ENCODE peak calls at places on chromosome 4, in eight cellular contexts. X is transverse colon, T is SK-N-SH, N is prostate gland, R is suprapubic skin, I is endothelial cell of umbilical vein, W is stomach, D is GM23338. B is an unnamed sample.

GRCh38 chr4:112735474-112735951 is 98.6 kb downstream of the LARP7 start:
- DNase-seq in I (no peak), D (no peak), X (no peak), T (no peak), N (no peak), R (no peak), W (no peak), B (no peak)

GRCh38 chr4:133759428-133759827 is 442.2 kb downstream of the PABPC4L start:
- DNase-seq in W (no peak), R (no peak), T (no peak), I (no peak), X (no peak), N (no peak), D (no peak), B (no peak)

GRCh38 chr4:173025131-173025530 is 143.5 kb upstream of the GALNT7 start:
- DNase-seq in N (peak), I (peak), R (no peak), W (peak), T (peak), D (peak), X (peak), B (no peak)

GRCh38 chr4:73729534-73730165 is 10.7 kb upstream of the CXCL8 start:
- DNase-seq in I (peak), N (peak), W (peak), R (peak), T (peak), X (peak), D (peak), B (no peak)

GRCh38 chr4:179029683-179030082 is 1587.4 kb upstream of the AGA start:
- DNase-seq in T (no peak), N (no peak), I (no peak), X (no peak), W (no peak), D (no peak), R (no peak), B (no peak)

GRCh38 chr4:121113680-121114079 is 41.3 kb upstream of the NDNF start:
- DNase-seq in N (no peak), I (no peak), R (no peak), X (no peak), D (no peak), T (no peak), W (no peak), B (no peak)

GRCh38 chr4:161642708-161643107 is 521.1 kb downstream of the FSTL5 start:
- DNase-seq in T (peak), I (peak), W (no peak), X (no peak), D (no peak), R (no peak), N (no peak), B (no peak)

GRCh38 chr4:68391451-68391850 is 41.6 kb upstream of the YTHDC1 start:
- DNase-seq in I (no peak), D (no peak), T (no peak), X (no peak), N (no peak), W (no peak), R (no peak), B (no peak)

GRCh38 chr4:154807042-154807630 is 26.1 kb downstream of the RBM46 start:
- DNase-seq in N (no peak), X (no peak), W (no peak), R (no peak), I (peak), T (peak), D (peak), B (no peak)

GRCh38 chr4:4327652-4328121 is 37.6 kb downstream of the ZBTB49 start:
- DNase-seq in T (peak), R (no peak), D (peak), W (no peak), X (no peak), N (no peak), I (peak), B (peak)

GRCh38 chr4:87045659-87046058 is 110.8 kb downstream of the AFF1 start:
- DNase-seq in N (no peak), W (no peak), T (no peak), I (no peak), R (no peak), X (no peak), D (no peak), B (no peak)
- TF ChIP-seq POLR2AphosphoS5 in N (no peak), W (no peak), T (no peak), I (no peak), R (no peak), X (no peak), D (no peak), B (no peak)

GRCh38 chr4:76272999-76273398 is 21.5 kb downstream of the FAM47E start:
- DNase-seq in N (no peak), W (no peak), X (no peak), D (no peak), I (no peak), R (no peak), T (no peak), B (no peak)
- TF ChIP-seq POLR2AphosphoS5 in N (no peak), W (no peak), X (no peak), D (no peak), I (no peak), R (no peak), T (no peak), B (no peak)

DNA sequence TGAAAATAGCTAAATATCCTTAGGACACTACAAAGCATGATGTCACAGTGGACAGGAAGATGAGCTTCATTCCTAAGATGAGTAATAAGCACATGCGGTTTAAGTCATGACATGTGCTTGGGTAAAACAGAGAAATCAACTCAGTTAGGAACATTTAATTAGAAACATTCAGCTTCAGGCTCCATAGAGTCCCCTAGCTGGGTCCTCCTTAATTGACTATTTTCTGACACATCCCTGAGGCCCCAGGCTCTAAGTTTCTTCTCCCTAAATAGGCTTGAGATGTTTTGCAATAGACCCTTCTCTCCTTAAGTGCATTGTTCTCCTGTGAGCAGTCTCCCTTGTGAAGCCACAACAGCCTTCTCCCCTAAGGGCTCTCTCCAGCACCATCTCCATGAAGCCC is 70.4 kb upstream of the ANXA3 start:
- DNase-seq in D (no peak), N (no peak), X (no peak), I (no peak), T (no peak), W (no peak), R (no peak), B (no peak)
- TF ChIP-seq POLR2AphosphoS5 in D (no peak), N (no peak), X (no peak), I (no peak), T (no peak), W (no peak), R (no peak), B (no peak)

GRCh38 chr4:8402640-8403039 is 37.9 kb downstream of the ACOX3 start:
- DNase-seq in T (no peak), I (peak), X (no peak), N (no peak), D (no peak), W (no peak), R (no peak), B (no peak)
- TF ChIP-seq POLR2AphosphoS5 in T (no peak), I (no peak), X (no peak), N (no peak), D (no peak), W (no peak), R (no peak), B (no peak)

GRCh38 chr4:140150636-140150885 is 3.4 kb downstream of the MAML3 start:
- DNase-seq in W (peak), D (no peak), N (peak), X (peak), R (peak), T (no peak), I (no peak), B (no peak)
- TF ChIP-seq POLR2AphosphoS5 in W (no peak), D (no peak), N (no peak), X (no peak), R (no peak), T (no peak), I (no peak), B (no peak)

DNA sequence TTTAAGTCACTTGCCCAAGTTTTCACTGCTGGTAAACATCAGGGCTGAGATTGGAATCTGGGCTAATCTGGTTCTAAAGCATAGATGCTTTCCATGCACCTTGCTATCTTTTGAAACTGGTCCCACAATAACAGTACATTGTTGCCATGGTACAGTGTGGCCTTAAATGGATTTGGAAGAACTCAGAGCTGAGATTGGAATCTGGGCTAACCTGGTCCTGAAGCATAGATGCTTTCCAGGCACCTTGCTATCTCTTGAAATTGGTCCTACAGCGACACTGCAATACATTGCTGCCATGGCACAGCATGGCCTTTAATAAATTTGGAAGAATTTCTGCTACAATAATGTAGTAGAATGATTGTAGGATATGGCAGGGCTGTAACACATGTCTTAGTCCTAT is 28.6 kb downstream of the DAPP1 start:
- DNase-seq in R (no peak), T (peak), N (no peak), I (no peak), W (no peak), D (no peak), X (no peak), B (no peak)
- TF ChIP-seq POLR2AphosphoS5 in R (no peak), T (no peak), N (no peak), I (no peak), W (no peak), D (no peak), X (no peak), B (no peak)

DNA sequence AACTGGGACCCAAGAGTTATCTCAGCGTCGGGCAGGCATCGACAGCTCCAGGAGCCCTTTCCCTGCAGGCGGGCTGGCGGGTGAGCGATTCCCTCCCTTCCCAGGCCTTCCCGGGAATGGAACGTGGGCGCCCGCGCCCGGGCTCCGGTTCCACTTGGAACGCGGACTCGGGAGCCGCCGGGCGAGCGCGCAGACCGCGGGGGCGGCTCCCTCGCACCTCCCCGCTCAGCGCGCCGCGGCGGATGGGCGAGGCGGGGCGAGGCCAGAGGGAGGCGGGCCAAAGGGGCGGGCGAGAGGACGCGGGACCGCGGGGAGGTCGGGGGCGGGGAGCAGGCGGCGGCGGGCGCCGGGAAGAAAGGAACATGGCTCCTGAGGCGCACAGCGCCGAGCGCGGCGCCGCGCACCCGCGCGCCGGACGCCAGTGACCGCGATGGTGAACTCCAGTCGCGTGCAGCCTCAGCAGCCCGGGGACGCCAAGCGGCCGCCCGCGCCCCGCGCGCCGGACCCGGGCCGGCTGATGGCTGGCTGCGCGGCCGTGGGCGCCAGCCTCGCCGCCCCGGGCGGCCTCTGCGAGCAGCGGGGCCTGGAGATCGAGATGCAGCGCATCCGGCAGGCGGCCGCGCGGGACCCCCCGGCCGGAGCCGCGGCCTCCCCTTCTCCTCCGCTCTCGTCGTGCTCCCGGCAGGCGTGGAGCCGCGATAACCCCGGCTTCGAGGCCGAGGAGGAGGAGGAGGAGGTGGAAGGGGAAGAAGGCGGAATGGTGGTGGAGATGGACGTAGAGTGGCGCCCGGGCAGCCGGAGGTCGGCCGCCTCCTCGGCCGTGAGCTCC is at the start of gene PKD2:
- DNase-seq in T (peak), N (peak), X (peak), I (peak), R (peak), D (peak), W (peak), B (peak)
- TF ChIP-seq POLR2AphosphoS5 in T (peak), N (no peak), X (peak), I (peak), R (no peak), D (peak), W (peak), B (no peak)

GRCh38 chr4:159267023-159267939 is 164.4 kb downstream of the RAPGEF2 start:
- DNase-seq in N (no peak), R (no peak), D (no peak), T (peak), X (no peak), I (peak), W (no peak), B (no peak)
- TF ChIP-seq POLR2AphosphoS5 in N (no peak), R (no peak), D (no peak), T (no peak), X (no peak), I (no peak), W (no peak), B (no peak)